ENCODE peak calls at places on chromosomes 16 and 17, in nine cellular contexts. Z, L, S, F, Y, V, G, C and M are unnamed samples. For H3K27me3 and H3K9me3, the result is how much of the 10 kb centered on the place peaks cover.

GRCh38 chr17:50169121-50169764 is 3.4 kb downstream of the SGCA start:
- DNase-seq in Z (peak), L (no peak), S (peak), F (peak), Y (peak), V (peak), G (peak), C (no peak), M (no peak)

GRCh38 chr17:78940708-78941107 is 15.5 kb upstream of the TIMP2 start:
- DNase-seq in Z (no peak), L (no peak), S (no peak), F (no peak), Y (no peak), V (no peak), G (no peak), C (no peak), M (no peak)

GRCh38 chr17:17855976-17856375 is 19.2 kb upstream of the SREBF1 start:
- DNase-seq in Z (no peak), L (no peak), S (no peak), F (no peak), Y (no peak), V (no peak), G (no peak), C (no peak), M (no peak)

GRCh38 chr16:734208-734980 is 6.4 kb downstream of the CIAO3 start:
- DNase-seq in Z (no peak), L (no peak), S (no peak), F (no peak), Y (no peak), V (no peak), G (no peak), C (no peak), M (no peak)

GRCh38 chr16:30523768-30524574 is 2.4 kb downstream of the ZNF768 start:
- DNase-seq in Z (no peak), L (no peak), S (no peak), F (no peak), Y (no peak), V (peak), G (no peak), C (peak), M (no peak)

GRCh38 chr16:19710991-19711545 is 7.0 kb downstream of the KNOP1 start:
- DNase-seq in Z (no peak), L (no peak), S (no peak), F (no peak), Y (no peak), V (no peak), G (no peak), C (peak), M (no peak)

GRCh38 chr16:2471016-2471652 is at the start of gene NTN3:
- DNase-seq in Z (no peak), L (no peak), S (no peak), F (no peak), Y (peak), V (no peak), G (no peak), C (no peak), M (no peak)

GRCh38 chr17:63477471-63478440 is 895 bp downstream of the ACE start:
- DNase-seq in Z (no peak), L (no peak), S (peak), F (no peak), Y (peak), V (no peak), G (no peak), C (no peak), M (no peak)

GRCh38 chr16:2467301-2468141 is 3.6 kb upstream of the NTN3 start:
- DNase-seq in Z (no peak), L (peak), S (no peak), F (peak), Y (peak), V (peak), G (peak), C (peak), M (no peak)

GRCh38 chr17:29376667-29377268 is 13.4 kb upstream of the TAOK1 start:
- DNase-seq in Z (no peak), L (no peak), S (no peak), F (peak), Y (peak), V (no peak), G (no peak), C (no peak), M (peak)

DNA sequence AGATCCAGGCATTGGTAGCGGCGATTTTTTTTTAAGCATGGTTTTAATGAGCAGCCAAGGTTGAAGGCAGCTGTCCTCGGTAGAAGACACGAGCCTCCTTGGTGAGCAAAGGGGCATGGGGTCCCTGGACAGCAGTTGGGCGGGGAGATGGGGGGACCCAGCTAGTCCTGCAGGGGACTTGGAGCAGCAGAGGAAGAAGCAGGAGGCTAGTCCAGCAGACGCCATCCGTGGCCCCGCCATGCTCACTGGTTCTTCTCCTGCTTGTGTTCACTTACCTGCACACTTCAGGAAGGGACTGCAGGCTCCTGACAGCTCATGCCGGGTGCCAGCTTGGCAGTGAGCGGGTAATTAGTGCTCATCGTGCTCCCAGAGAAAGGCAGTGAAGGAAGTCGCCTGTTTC is 130.2 kb upstream of the CDH5 start:
- DNase-seq in Z (no peak), L (no peak), S (no peak), F (no peak), Y (no peak), V (no peak), G (no peak), C (no peak), M (no peak)
- H3K27me3 ChIP-seq in Z (under half), L (under half), S (under half), F (under half), Y (under half), V (under half), G (under half), C (under half), M (under half)

GRCh38 chr17:4159761-4160160 is 16.8 kb downstream of the CYB5D2 start:
- DNase-seq in Z (no peak), L (no peak), S (no peak), F (no peak), Y (no peak), V (no peak), G (no peak), C (no peak), M (no peak)

GRCh38 chr17:4162366-4162765 is 19.4 kb downstream of the CYB5D2 start:
- DNase-seq in Z (no peak), L (no peak), S (no peak), F (no peak), Y (no peak), V (no peak), G (no peak), C (no peak), M (no peak)

GRCh38 chr17:4161560-4162221 is 18.7 kb downstream of the CYB5D2 start:
- DNase-seq in Z (no peak), L (no peak), S (no peak), F (no peak), Y (no peak), V (no peak), G (no peak), C (no peak), M (no peak)

GRCh38 chr17:4161179-4161559 is 18.2 kb downstream of the CYB5D2 start:
- DNase-seq in Z (no peak), L (peak), S (no peak), F (peak), Y (peak), V (peak), G (no peak), C (no peak), M (peak)

GRCh38 chr17:4160294-4160859 is 17.4 kb downstream of the CYB5D2 start:
- DNase-seq in Z (no peak), L (no peak), S (no peak), F (no peak), Y (no peak), V (no peak), G (no peak), C (no peak), M (no peak)
- H3K27ac ChIP-seq in Z (no peak), L (peak), S (no peak), F (no peak), Y (peak), V (peak), G (no peak), C (no peak), M (no peak)

GRCh38 chr16:35631261-35631945 is 2172.0 kb downstream of the TP53TG3F start:
- DNase-seq in Z (no peak), L (no peak), S (no peak), F (no peak), Y (no peak), V (no peak), G (no peak), C (no peak), M (no peak)

GRCh38 chr16:35639233-35640205 is 2180.1 kb downstream of the TP53TG3F start:
- DNase-seq in Z (no peak), L (no peak), S (no peak), F (no peak), Y (no peak), V (no peak), G (no peak), C (no peak), M (no peak)

GRCh38 chr16:35637683-35638082 is 2178.3 kb downstream of the TP53TG3F start:
- DNase-seq in Z (no peak), L (no peak), S (no peak), F (no peak), Y (no peak), V (no peak), G (no peak), C (no peak), M (no peak)

GRCh38 chr16:35642322-35642835 is 2183.0 kb downstream of the TP53TG3F start:
- DNase-seq in Z (no peak), L (no peak), S (no peak), F (no peak), Y (no peak), V (no peak), G (no peak), C (no peak), M (no peak)

GRCh38 chr16:35636831-35637230 is 2177.4 kb downstream of the TP53TG3F start:
- DNase-seq in Z (no peak), L (no peak), S (no peak), F (no peak), Y (no peak), V (no peak), G (no peak), C (no peak), M (no peak)
- H3K9me3 ChIP-seq in Z (under half), L (under half), S (under half), F (under half), Y (under half), V (under half), G (under half), C (under half), M (under half)

DNA sequence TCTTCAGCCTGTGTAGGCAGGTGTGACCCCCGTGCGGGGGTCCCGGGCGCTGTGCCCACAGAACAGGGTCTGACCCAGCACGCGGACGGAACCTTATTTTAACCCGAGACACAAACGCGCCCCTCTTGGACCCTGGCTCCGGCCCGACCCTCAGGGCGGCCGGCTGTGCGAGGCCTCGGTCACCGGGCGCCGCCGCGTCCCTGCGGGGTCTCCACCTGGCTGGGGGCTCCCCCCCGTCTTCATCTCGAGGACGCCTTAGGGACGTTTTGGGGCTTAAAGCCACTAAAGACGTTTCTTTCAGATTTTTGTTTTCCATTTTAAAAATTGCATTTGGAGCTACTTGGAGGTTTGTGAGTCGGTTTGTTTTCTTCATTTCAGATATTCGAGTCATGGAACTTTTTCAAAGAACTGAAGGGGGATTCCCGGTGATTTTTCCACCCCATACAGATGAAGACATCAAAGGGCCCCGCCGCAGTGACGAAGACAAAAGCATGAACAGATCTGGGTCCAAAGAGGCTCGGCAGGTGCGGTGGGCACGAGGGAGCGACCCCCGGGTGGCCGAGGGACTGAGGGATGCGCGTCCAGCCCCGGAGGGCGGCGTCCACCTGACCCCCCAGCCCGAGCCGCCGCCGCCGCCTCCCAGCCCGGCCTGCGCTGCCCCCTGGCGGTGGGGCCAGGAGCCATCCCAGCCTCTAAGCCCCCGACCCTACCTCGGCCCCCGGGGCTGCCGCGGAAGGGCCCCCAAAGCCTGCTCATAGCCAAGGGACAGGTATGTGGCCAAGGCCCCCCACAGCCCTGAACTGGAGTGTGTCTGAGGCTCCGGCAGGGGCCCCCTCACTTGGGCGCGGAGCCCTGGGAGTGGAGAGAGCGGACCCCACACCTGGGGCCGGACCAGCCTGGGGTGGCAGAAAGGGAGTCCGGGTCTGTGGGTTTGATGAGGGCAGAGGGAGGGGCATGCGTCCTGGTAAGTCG is 3.8 kb upstream of the CD7 start:
- DNase-seq in Z (no peak), L (no peak), S (peak), F (no peak), Y (no peak), V (no peak), G (peak), C (peak), M (no peak)
- H3K27me3 ChIP-seq in Z (under half), L (under half), S (under half), F (under half), Y (under half), V (under half), G (under half), C (under half), M (under half)

DNA sequence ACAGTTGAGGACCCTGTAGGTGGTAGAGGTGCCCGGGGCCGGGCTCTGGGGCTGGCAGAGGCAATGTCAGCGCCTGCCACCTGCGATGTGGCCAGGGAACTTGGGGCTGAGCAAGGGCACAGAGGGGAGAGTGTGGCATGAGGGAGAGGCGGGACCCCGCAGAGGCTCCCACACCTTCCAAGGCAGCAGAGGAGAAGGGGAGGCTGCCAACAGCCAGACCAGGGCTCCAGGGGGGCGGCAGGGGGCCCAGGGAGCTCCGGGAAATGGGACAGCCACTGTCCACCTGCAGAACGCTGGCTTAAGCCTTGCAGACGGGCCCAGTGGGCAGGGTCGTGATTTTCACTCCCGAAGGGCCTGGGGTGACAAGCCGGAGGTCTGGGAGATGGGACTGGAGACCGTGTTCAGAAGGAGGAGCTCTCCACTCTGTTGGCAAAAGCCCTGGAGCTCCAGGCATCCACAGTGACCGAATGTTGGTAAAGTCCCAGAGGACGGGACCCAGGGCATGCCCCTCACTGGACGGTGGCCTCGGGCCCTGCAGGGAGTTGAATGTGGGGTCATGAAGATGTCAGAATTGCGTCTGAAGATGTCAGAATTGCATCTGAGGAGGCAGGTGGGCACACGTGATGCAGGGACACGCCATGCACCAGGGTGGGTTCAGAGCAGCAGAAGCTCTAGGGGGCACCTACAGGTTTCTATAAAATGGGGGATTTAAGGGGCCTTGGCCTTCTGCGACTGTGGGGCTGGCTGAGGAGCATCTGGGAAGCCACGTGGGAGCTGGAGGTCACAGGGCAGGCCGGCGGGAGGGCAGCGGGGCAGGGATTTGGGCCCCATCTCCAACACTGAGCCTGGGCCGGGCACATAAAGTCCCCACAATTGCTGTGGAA is 18.6 kb downstream of the CD7 start:
- DNase-seq in Z (no peak), L (no peak), S (no peak), F (no peak), Y (no peak), V (no peak), G (no peak), C (no peak), M (no peak)
- H3K27ac ChIP-seq in Z (peak), L (peak), S (peak), F (peak), Y (peak), V (peak), G (peak), C (peak), M (peak)

DNA sequence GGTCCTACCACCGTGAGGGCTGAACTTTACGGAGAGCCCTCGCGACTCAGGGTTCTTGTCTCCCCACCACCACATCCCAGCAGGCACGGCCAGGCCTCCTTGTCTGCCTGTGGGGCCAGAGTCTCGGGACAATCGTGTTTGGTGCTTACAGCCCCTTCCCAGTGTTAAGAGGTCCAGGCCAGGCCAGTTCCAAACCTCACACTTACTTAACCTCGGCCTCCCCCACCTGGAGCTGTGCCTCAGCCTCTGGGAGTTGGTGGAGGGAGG is 13.7 kb upstream of the TCF25 start:
- DNase-seq in Z (no peak), L (no peak), S (no peak), F (no peak), Y (no peak), V (no peak), G (no peak), C (no peak), M (no peak)
- H3K9me3 ChIP-seq in Z (under half), L (under half), S (under half), F (under half), Y (under half), V (under half), G (under half), C (under half), M (under half)